ENCODE peak calls at places on chromosomes 16 and 17, in five cellular contexts. One of them, this sample, is unnamed.

GRCh38 chr17:48103379-48103715 is 2.1 kb upstream of the CBX1 start:
- DNase-seq in HFF-Myc: no peak
- DNase-seq in ELR: no peak
- DNase-seq in GM12878: no peak
- DNase-seq in neural crest cell: no peak
- DNase-seq in this sample: no peak

GRCh38 chr16:27879601-27880247 is 183.8 kb downstream of the GSG1L start:
- DNase-seq in HFF-Myc: no peak
- DNase-seq in ELR: no peak
- DNase-seq in GM12878: no peak
- DNase-seq in neural crest cell: no peak
- DNase-seq in this sample: no peak

GRCh38 chr17:48663134-48663924 is 37.2 kb upstream of the HOXB9 start:
- DNase-seq in HFF-Myc: no peak
- DNase-seq in ELR: no peak
- DNase-seq in GM12878: no peak
- DNase-seq in neural crest cell: no peak
- DNase-seq in this sample: no peak

GRCh38 chr17:13931111-13931526 is 138.2 kb upstream of the COX10 start:
- DNase-seq in HFF-Myc: peak
- DNase-seq in ELR: no peak
- DNase-seq in GM12878: no peak
- DNase-seq in neural crest cell: no peak
- DNase-seq in this sample: no peak

GRCh38 chr17:39069114-39069756 is 82.2 kb downstream of the PLXDC1 start:
- DNase-seq in HFF-Myc: no peak
- DNase-seq in ELR: peak
- DNase-seq in GM12878: no peak
- DNase-seq in neural crest cell: no peak
- DNase-seq in this sample: no peak

GRCh38 chr16:66620419-66620775 is 15.9 kb downstream of the CMTM3 start:
- DNase-seq in HFF-Myc: no peak
- DNase-seq in ELR: no peak
- DNase-seq in GM12878: no peak
- DNase-seq in neural crest cell: no peak
- DNase-seq in this sample: no peak

GRCh38 chr16:70156207-70156978 is 17.2 kb upstream of the CLEC18C start:
- DNase-seq in HFF-Myc: no peak
- DNase-seq in ELR: no peak
- DNase-seq in GM12878: no peak
- DNase-seq in neural crest cell: no peak
- DNase-seq in this sample: no peak

GRCh38 chr17:5526821-5527598 is 40.6 kb downstream of the MIS12 start:
- DNase-seq in HFF-Myc: peak
- DNase-seq in ELR: peak
- DNase-seq in GM12878: no peak
- DNase-seq in neural crest cell: peak
- DNase-seq in this sample: peak

GRCh38 chr17:5583426-5584382 is 605 bp downstream of the NLRP1 start:
- DNase-seq in HFF-Myc: no peak
- DNase-seq in ELR: no peak
- DNase-seq in GM12878: no peak
- DNase-seq in neural crest cell: no peak
- DNase-seq in this sample: no peak

GRCh38 chr16:83681421-83681820 is 126.4 kb upstream of the HSBP1 start:
- DNase-seq in HFF-Myc: no peak
- DNase-seq in ELR: no peak
- DNase-seq in GM12878: no peak
- DNase-seq in neural crest cell: no peak
- DNase-seq in this sample: no peak

GRCh38 chr16:57377080-57377841 is 5.0 kb downstream of the CX3CL1 start:
- DNase-seq in HFF-Myc: no peak
- DNase-seq in ELR: peak
- DNase-seq in GM12878: peak
- DNase-seq in neural crest cell: no peak
- DNase-seq in this sample: peak

GRCh38 chr17:49022391-49022941 is 25.3 kb downstream of the IGF2BP1 start:
- DNase-seq in HFF-Myc: no peak
- DNase-seq in ELR: peak
- DNase-seq in GM12878: no peak
- DNase-seq in neural crest cell: no peak
- DNase-seq in this sample: no peak

GRCh38 chr16:57004387-57005250 is 15.3 kb downstream of the NLRC5 start:
- DNase-seq in HFF-Myc: no peak
- DNase-seq in ELR: no peak
- DNase-seq in GM12878: no peak
- DNase-seq in neural crest cell: no peak
- DNase-seq in this sample: no peak

GRCh38 chr16:69040144-69040909 is 65.1 kb upstream of the HAS3 start:
- DNase-seq in HFF-Myc: no peak
- DNase-seq in ELR: peak
- DNase-seq in GM12878: no peak
- DNase-seq in neural crest cell: no peak
- DNase-seq in this sample: no peak

GRCh38 chr17:51428668-51429486 is 168.5 kb downstream of the UTP18 start:
- DNase-seq in HFF-Myc: no peak
- DNase-seq in ELR: no peak
- DNase-seq in GM12878: no peak
- DNase-seq in neural crest cell: no peak
- DNase-seq in this sample: no peak

GRCh38 chr17:50956409-50956749 is 90.2 kb upstream of the TOB1 start:
- DNase-seq in HFF-Myc: no peak
- DNase-seq in ELR: no peak
- DNase-seq in GM12878: no peak
- DNase-seq in neural crest cell: no peak
- DNase-seq in this sample: no peak

GRCh38 chr17:1108810-1109605 is 70.8 kb downstream of the ABR start:
- DNase-seq in HFF-Myc: no peak
- DNase-seq in ELR: peak
- DNase-seq in GM12878: no peak
- DNase-seq in neural crest cell: no peak
- DNase-seq in this sample: no peak

GRCh38 chr17:70006159-70006558 is 68.9 kb upstream of the KCNJ16 start:
- DNase-seq in HFF-Myc: no peak
- DNase-seq in ELR: peak
- DNase-seq in GM12878: no peak
- DNase-seq in neural crest cell: no peak
- DNase-seq in this sample: no peak

GRCh38 chr16:17233301-17234002 is 237.3 kb downstream of the XYLT1 start:
- DNase-seq in HFF-Myc: no peak
- DNase-seq in ELR: no peak
- DNase-seq in GM12878: no peak
- DNase-seq in neural crest cell: no peak
- DNase-seq in this sample: no peak

GRCh38 chr16:49644143-49644460 is 211.8 kb downstream of the ZNF423 start:
- DNase-seq in HFF-Myc: no peak
- DNase-seq in ELR: peak
- DNase-seq in GM12878: no peak
- DNase-seq in neural crest cell: no peak
- DNase-seq in this sample: no peak

GRCh38 chr17:77429985-77430752 is 289.4 kb downstream of the SEC14L1 start:
- DNase-seq in HFF-Myc: no peak
- DNase-seq in ELR: peak
- DNase-seq in GM12878: no peak
- DNase-seq in neural crest cell: peak
- DNase-seq in this sample: peak

GRCh38 chr16:648071-648785 is 937 bp upstream of the WDR90 start:
- DNase-seq in HFF-Myc: no peak
- DNase-seq in ELR: peak
- DNase-seq in GM12878: no peak
- DNase-seq in neural crest cell: no peak
- DNase-seq in this sample: no peak

GRCh38 chr17:61581611-61582349 is 9.2 kb downstream of the NACA2 start:
- DNase-seq in HFF-Myc: no peak
- DNase-seq in ELR: no peak
- DNase-seq in GM12878: no peak
- DNase-seq in neural crest cell: no peak
- DNase-seq in this sample: no peak

GRCh38 chr16:11493531-11493929 is 93.2 kb downstream of the LITAF start:
- DNase-seq in HFF-Myc: no peak
- DNase-seq in ELR: no peak
- DNase-seq in GM12878: no peak
- DNase-seq in neural crest cell: no peak
- DNase-seq in this sample: no peak

GRCh38 chr17:1644493-1645206 is 882 bp downstream of the SCARF1 start:
- DNase-seq in HFF-Myc: no peak
- DNase-seq in ELR: peak
- DNase-seq in GM12878: peak
- DNase-seq in neural crest cell: no peak
- DNase-seq in this sample: no peak

GRCh38 chr16:31475949-31476304 is 4.0 kb downstream of the TGFB1I1 start:
- DNase-seq in HFF-Myc: no peak
- DNase-seq in ELR: no peak
- DNase-seq in GM12878: no peak
- DNase-seq in neural crest cell: no peak
- DNase-seq in this sample: no peak

GRCh38 chr17:82215095-82215971 is 2.7 kb upstream of the CCDC57 start:
- DNase-seq in HFF-Myc: no peak
- DNase-seq in ELR: no peak
- DNase-seq in GM12878: no peak
- DNase-seq in neural crest cell: no peak
- DNase-seq in this sample: no peak

GRCh38 chr17:1039511-1040215 is 42.7 kb downstream of the TIMM22 start:
- DNase-seq in HFF-Myc: no peak
- DNase-seq in ELR: no peak
- DNase-seq in GM12878: no peak
- DNase-seq in neural crest cell: peak
- DNase-seq in this sample: no peak

GRCh38 chr16:35450648-35451047 is 1991.2 kb downstream of the TP53TG3F start:
- DNase-seq in HFF-Myc: no peak
- DNase-seq in ELR: no peak
- DNase-seq in GM12878: no peak
- DNase-seq in neural crest cell: no peak
- DNase-seq in this sample: no peak

GRCh38 chr17:72984145-72984924 is 108.2 kb downstream of the SLC39A11 start:
- DNase-seq in HFF-Myc: peak
- DNase-seq in ELR: peak
- DNase-seq in GM12878: no peak
- DNase-seq in neural crest cell: no peak
- DNase-seq in this sample: peak

GRCh38 chr17:74274060-74274702 is at the start of gene DNAI2:
- DNase-seq in HFF-Myc: no peak
- DNase-seq in ELR: no peak
- DNase-seq in GM12878: no peak
- DNase-seq in neural crest cell: peak
- DNase-seq in this sample: no peak

This sample was measured in AG04450.